ENCODE peak calls at places on chromosomes 11 and 22, in six cellular contexts. One of them, this sample, is unnamed.

GRCh38 chr22:39135092-39135896 is 17.2 kb downstream of the CBX7 start:
- DNase-seq in upper lobe of right lung: no peak
- DNase-seq in left ventricle myocardium inferior: peak; percentile 56
- DNase-seq in tibial nerve: no peak
- DNase-seq in IMR-90: no peak
- DNase-seq in esophagus muscularis mucosa: no peak
- DNase-seq in this sample: no peak

GRCh38 chr11:11229691-11230090 is 123.4 kb downstream of the CSNK2A3 start:
- DNase-seq in tibial nerve: no peak
- DNase-seq in upper lobe of right lung: no peak
- DNase-seq in left ventricle myocardium inferior: no peak
- DNase-seq in IMR-90: peak; percentile 2
- DNase-seq in esophagus muscularis mucosa: no peak
- DNase-seq in this sample: no peak

GRCh38 chr11:27204527-27204926 is 158.5 kb downstream of the CCDC34 start:
- DNase-seq in esophagus muscularis mucosa: no peak
- DNase-seq in upper lobe of right lung: no peak
- DNase-seq in tibial nerve: no peak
- DNase-seq in IMR-90: no peak
- DNase-seq in left ventricle myocardium inferior: no peak
- DNase-seq in this sample: no peak

GRCh38 chr11:96014234-96014633 is 90.3 kb upstream of the MTMR2 start:
- DNase-seq in IMR-90: peak; percentile 61
- DNase-seq in left ventricle myocardium inferior: no peak
- DNase-seq in esophagus muscularis mucosa: no peak
- DNase-seq in tibial nerve: no peak
- DNase-seq in upper lobe of right lung: no peak
- DNase-seq in this sample: no peak

GRCh38 chr11:68297812-68298658 is 14.4 kb upstream of the LRP5 start:
- DNase-seq in esophagus muscularis mucosa: peak; percentile 94
- DNase-seq in left ventricle myocardium inferior: peak; percentile 79
- DNase-seq in tibial nerve: peak; percentile 70
- DNase-seq in upper lobe of right lung: peak; percentile 90
- DNase-seq in IMR-90: peak; percentile 48
- DNase-seq in this sample: no peak

GRCh38 chr22:22408731-22409696 is 99.5 kb downstream of the ZNF280B start:
- DNase-seq in IMR-90: peak; percentile 4
- DNase-seq in left ventricle myocardium inferior: no peak
- DNase-seq in tibial nerve: peak; percentile 20
- DNase-seq in upper lobe of right lung: no peak
- DNase-seq in esophagus muscularis mucosa: peak; percentile 88
- DNase-seq in this sample: no peak

GRCh38 chr11:1160231-1161101 is 2.7 kb downstream of the MUC5AC start:
- DNase-seq in upper lobe of right lung: peak; percentile 53
- DNase-seq in IMR-90: no peak
- DNase-seq in left ventricle myocardium inferior: peak; percentile 11
- DNase-seq in esophagus muscularis mucosa: no peak
- DNase-seq in tibial nerve: no peak
- DNase-seq in this sample: no peak

GRCh38 chr22:50460942-50461341 is 13.9 kb downstream of the SBF1 start:
- DNase-seq in upper lobe of right lung: peak; percentile 80
- DNase-seq in IMR-90: no peak
- DNase-seq in left ventricle myocardium inferior: no peak
- DNase-seq in tibial nerve: no peak
- DNase-seq in esophagus muscularis mucosa: no peak
- DNase-seq in this sample: no peak

GRCh38 chr11:20048246-20048645 is 112.0 kb downstream of the DBX1 start:
- DNase-seq in esophagus muscularis mucosa: no peak
- DNase-seq in tibial nerve: no peak
- DNase-seq in upper lobe of right lung: no peak
- DNase-seq in IMR-90: peak; percentile 63
- DNase-seq in left ventricle myocardium inferior: no peak
- DNase-seq in this sample: no peak

GRCh38 chr11:94129505-94130335 is 1.1 kb downstream of the PANX1 start:
- DNase-seq in IMR-90: peak; percentile 39
- DNase-seq in tibial nerve: peak; percentile 48
- DNase-seq in upper lobe of right lung: no peak
- DNase-seq in esophagus muscularis mucosa: peak; percentile 89
- DNase-seq in left ventricle myocardium inferior: no peak
- DNase-seq in this sample: no peak

GRCh38 chr11:26276798-26277424 is 55.0 kb upstream of the ANO3 start:
- DNase-seq in left ventricle myocardium inferior: peak; percentile 20
- DNase-seq in IMR-90: peak; percentile 71
- DNase-seq in esophagus muscularis mucosa: no peak
- DNase-seq in upper lobe of right lung: no peak
- DNase-seq in tibial nerve: peak; percentile 64
- DNase-seq in this sample: peak; percentile 65

GRCh38 chr11:1740786-1741530 is 9.4 kb downstream of the IFITM10 start:
- DNase-seq in IMR-90: no peak
- DNase-seq in upper lobe of right lung: no peak
- DNase-seq in esophagus muscularis mucosa: no peak
- DNase-seq in tibial nerve: no peak
- DNase-seq in left ventricle myocardium inferior: no peak
- DNase-seq in this sample: no peak

GRCh38 chr22:22111267-22111751 is 128.7 kb upstream of the TOP3B start:
- DNase-seq in tibial nerve: no peak
- DNase-seq in IMR-90: peak; percentile 95
- DNase-seq in upper lobe of right lung: no peak
- DNase-seq in left ventricle myocardium inferior: no peak
- DNase-seq in esophagus muscularis mucosa: no peak
- DNase-seq in this sample: no peak

GRCh38 chr22:47201186-47201995 is 438.9 kb downstream of the TBC1D22A start:
- DNase-seq in esophagus muscularis mucosa: peak; percentile 75
- DNase-seq in upper lobe of right lung: peak; percentile 60
- DNase-seq in left ventricle myocardium inferior: no peak
- DNase-seq in IMR-90: no peak
- DNase-seq in tibial nerve: no peak
- DNase-seq in this sample: no peak

GRCh38 chr22:47201996-47202818 is 439.8 kb downstream of the TBC1D22A start:
- DNase-seq in left ventricle myocardium inferior: no peak
- DNase-seq in esophagus muscularis mucosa: peak; percentile 90
- DNase-seq in IMR-90: no peak
- DNase-seq in tibial nerve: no peak
- DNase-seq in upper lobe of right lung: no peak
- DNase-seq in this sample: peak; percentile 60

GRCh38 chr22:47203554-47203991 is 441.1 kb downstream of the TBC1D22A start:
- DNase-seq in esophagus muscularis mucosa: peak; percentile 91
- DNase-seq in left ventricle myocardium inferior: no peak
- DNase-seq in IMR-90: no peak
- DNase-seq in tibial nerve: no peak
- DNase-seq in upper lobe of right lung: no peak
- DNase-seq in this sample: peak; percentile 56

GRCh38 chr22:47204002-47204979 is 441.8 kb downstream of the TBC1D22A start:
- DNase-seq in IMR-90: no peak
- DNase-seq in upper lobe of right lung: no peak
- DNase-seq in tibial nerve: no peak
- DNase-seq in left ventricle myocardium inferior: no peak
- DNase-seq in esophagus muscularis mucosa: peak; percentile 81
- DNase-seq in this sample: peak; percentile 46

GRCh38 chr22:47202819-47203553 is 440.5 kb downstream of the TBC1D22A start:
- DNase-seq in tibial nerve: no peak
- DNase-seq in left ventricle myocardium inferior: no peak
- DNase-seq in IMR-90: no peak
- DNase-seq in esophagus muscularis mucosa: peak; percentile 81
- DNase-seq in upper lobe of right lung: no peak
- DNase-seq in this sample: peak; percentile 41
- H3K9me3 ChIP-seq in tibial nerve: no peaks in the 10 kb centered on the region
- H3K9me3 ChIP-seq in left ventricle myocardium inferior: no peaks in the 10 kb centered on the region
- H3K9me3 ChIP-seq in IMR-90: no peaks in the 10 kb centered on the region
- H3K9me3 ChIP-seq in esophagus muscularis mucosa: no peaks in the 10 kb centered on the region
- H3K9me3 ChIP-seq in upper lobe of right lung: no peaks in the 10 kb centered on the region
- H3K9me3 ChIP-seq in this sample: no peaks in the 10 kb centered on the region

GRCh38 chr11:17366491-17366890 is 14.9 kb downstream of the NCR3LG1 start:
- DNase-seq in upper lobe of right lung: no peak
- DNase-seq in esophagus muscularis mucosa: no peak
- DNase-seq in IMR-90: no peak
- DNase-seq in left ventricle myocardium inferior: no peak
- DNase-seq in tibial nerve: no peak
- DNase-seq in this sample: no peak

GRCh38 chr11:17371614-17372013 is 16.8 kb downstream of the KCNJ11 start:
- DNase-seq in IMR-90: peak; percentile 53
- DNase-seq in tibial nerve: no peak
- DNase-seq in left ventricle myocardium inferior: no peak
- DNase-seq in esophagus muscularis mucosa: no peak
- DNase-seq in upper lobe of right lung: no peak
- DNase-seq in this sample: no peak

GRCh38 chr11:17369094-17369493 is 17.5 kb downstream of the NCR3LG1 start:
- DNase-seq in IMR-90: no peak
- DNase-seq in esophagus muscularis mucosa: no peak
- DNase-seq in tibial nerve: no peak
- DNase-seq in left ventricle myocardium inferior: no peak
- DNase-seq in upper lobe of right lung: no peak
- DNase-seq in this sample: no peak

GRCh38 chr11:17368551-17368950 is 17.0 kb downstream of the NCR3LG1 start:
- DNase-seq in upper lobe of right lung: no peak
- DNase-seq in left ventricle myocardium inferior: no peak
- DNase-seq in esophagus muscularis mucosa: no peak
- DNase-seq in tibial nerve: no peak
- DNase-seq in IMR-90: no peak
- DNase-seq in this sample: no peak

GRCh38 chr11:17369685-17370243 is 18.2 kb downstream of the NCR3LG1 start:
- DNase-seq in left ventricle myocardium inferior: no peak
- DNase-seq in esophagus muscularis mucosa: no peak
- DNase-seq in IMR-90: no peak
- DNase-seq in upper lobe of right lung: no peak
- DNase-seq in tibial nerve: no peak
- DNase-seq in this sample: no peak
- H3K9me3 ChIP-seq in left ventricle myocardium inferior: peaks cover 64% of the 10 kb centered on the region
- H3K9me3 ChIP-seq in esophagus muscularis mucosa: peaks cover 53% of the 10 kb centered on the region
- H3K9me3 ChIP-seq in IMR-90: peaks cover 47% of the 10 kb centered on the region
- H3K9me3 ChIP-seq in upper lobe of right lung: peaks cover 45% of the 10 kb centered on the region
- H3K9me3 ChIP-seq in tibial nerve: no peaks in the 10 kb centered on the region
- H3K9me3 ChIP-seq in this sample: peaks cover 27% of the 10 kb centered on the region

GRCh38 chr22:47421846-47422245 is 659.4 kb downstream of the TBC1D22A start:
- DNase-seq in tibial nerve: no peak
- DNase-seq in IMR-90: no peak
- DNase-seq in esophagus muscularis mucosa: no peak
- DNase-seq in left ventricle myocardium inferior: no peak
- DNase-seq in upper lobe of right lung: no peak
- DNase-seq in this sample: no peak

GRCh38 chr22:47420211-47420610 is 657.8 kb downstream of the TBC1D22A start:
- DNase-seq in IMR-90: no peak
- DNase-seq in tibial nerve: no peak
- DNase-seq in upper lobe of right lung: no peak
- DNase-seq in left ventricle myocardium inferior: no peak
- DNase-seq in esophagus muscularis mucosa: no peak
- DNase-seq in this sample: peak; percentile 40

GRCh38 chr22:47423861-47424820 is 661.7 kb downstream of the TBC1D22A start:
- DNase-seq in left ventricle myocardium inferior: no peak
- DNase-seq in tibial nerve: no peak
- DNase-seq in IMR-90: no peak
- DNase-seq in esophagus muscularis mucosa: no peak
- DNase-seq in upper lobe of right lung: no peak
- DNase-seq in this sample: no peak

GRCh38 chr22:47423266-47423665 is 660.8 kb downstream of the TBC1D22A start:
- DNase-seq in tibial nerve: no peak
- DNase-seq in esophagus muscularis mucosa: no peak
- DNase-seq in IMR-90: no peak
- DNase-seq in left ventricle myocardium inferior: no peak
- DNase-seq in upper lobe of right lung: no peak
- DNase-seq in this sample: peak; percentile 33

DNA sequence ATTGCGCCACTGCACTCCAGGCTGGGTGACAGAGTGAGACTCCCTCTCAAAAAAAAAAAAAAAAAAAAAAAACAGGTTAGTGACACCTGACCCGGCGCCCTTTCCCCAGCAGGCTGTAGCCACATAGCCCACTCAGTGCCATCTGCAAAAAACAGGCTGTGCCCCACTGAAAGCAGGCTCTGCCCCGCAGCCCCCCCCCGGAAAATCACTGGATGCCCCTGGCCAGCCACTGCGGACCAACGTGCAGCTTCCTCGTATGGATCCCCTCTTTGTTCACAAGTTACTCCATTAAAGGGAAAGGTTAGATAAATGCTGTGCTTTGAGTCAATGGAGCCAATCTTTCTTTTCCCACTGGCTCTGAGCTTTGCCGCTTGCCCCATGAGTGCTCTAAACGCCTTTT is 660.3 kb downstream of the TBC1D22A start:
- DNase-seq in IMR-90: no peak
- DNase-seq in esophagus muscularis mucosa: no peak
- DNase-seq in upper lobe of right lung: no peak
- DNase-seq in tibial nerve: no peak
- DNase-seq in left ventricle myocardium inferior: no peak
- DNase-seq in this sample: no peak
- H3K9me3 ChIP-seq in IMR-90: peaks cover 17% of the 10 kb centered on the region
- H3K9me3 ChIP-seq in esophagus muscularis mucosa: no peaks in the 10 kb centered on the region
- H3K9me3 ChIP-seq in upper lobe of right lung: no peaks in the 10 kb centered on the region
- H3K9me3 ChIP-seq in tibial nerve: no peaks in the 10 kb centered on the region
- H3K9me3 ChIP-seq in left ventricle myocardium inferior: no peaks in the 10 kb centered on the region
- H3K9me3 ChIP-seq in this sample: no peaks in the 10 kb centered on the region

GRCh38 chr22:48677168-48677520 is 1150.5 kb downstream of the BRD1 start:
- DNase-seq in upper lobe of right lung: no peak
- DNase-seq in esophagus muscularis mucosa: no peak
- DNase-seq in IMR-90: no peak
- DNase-seq in tibial nerve: no peak
- DNase-seq in left ventricle myocardium inferior: no peak
- DNase-seq in this sample: no peak
- H3K9me3 ChIP-seq in upper lobe of right lung: no peaks in the 10 kb centered on the region
- H3K9me3 ChIP-seq in esophagus muscularis mucosa: peaks cover 21% of the 10 kb centered on the region
- H3K9me3 ChIP-seq in IMR-90: peaks cover 61% of the 10 kb centered on the region
- H3K9me3 ChIP-seq in tibial nerve: no peaks in the 10 kb centered on the region
- H3K9me3 ChIP-seq in left ventricle myocardium inferior: peaks cover 18% of the 10 kb centered on the region
- H3K9me3 ChIP-seq in this sample: peaks cover 2% of the 10 kb centered on the region

This sample was measured in ascending aorta.